ENCODE peak calls at places on chromosomes 11 and 22, in eight cellular contexts. Q is nephron progenitor cell, C is stomach, R is progenitor cell of endocrine pancreas, E is cardiac fibroblast, D is neural progenitor cell, Z is B cell, O is RWPE1. B is an unnamed sample.

GRCh38 chr11:40689823-40690222 is 769.6 kb downstream of the LRRC4C start:
- DNase-seq in Q (no peak), C (no peak), R (no peak), E (no peak), D (no peak), Z (no peak), O (no peak), B (no peak)

GRCh38 chr11:3903207-3903896 is 47.9 kb downstream of the STIM1 start:
- DNase-seq in Q (no peak), C (no peak), R (no peak), E (no peak), D (no peak), Z (peak), O (no peak), B (no peak)

GRCh38 chr22:25979968-25980367 is 189.3 kb upstream of the SEZ6L start:
- DNase-seq in Q (no peak), C (no peak), R (no peak), E (no peak), D (no peak), Z (no peak), O (no peak), B (no peak)

GRCh38 chr11:76443254-76443935 is 1.4 kb upstream of the EMSY start:
- DNase-seq in Q (peak), C (no peak), R (no peak), E (peak), D (no peak), Z (no peak), O (peak), B (no peak)

GRCh38 chr11:3153291-3153861 is 11.7 kb downstream of the OSBPL5 start:
- DNase-seq in Q (no peak), C (no peak), R (no peak), E (peak), D (no peak), Z (no peak), O (no peak), B (peak)

GRCh38 chr11:44968510-44968909 is 17.8 kb upstream of the TP53I11 start:
- DNase-seq in Q (no peak), C (no peak), R (no peak), E (no peak), D (no peak), Z (no peak), O (no peak), B (no peak)

GRCh38 chr11:11218287-11218986 is 134.6 kb downstream of the CSNK2A3 start:
- DNase-seq in Q (no peak), C (peak), R (no peak), E (no peak), D (no peak), Z (no peak), O (no peak), B (no peak)

GRCh38 chr11:36345535-36346141 is 49.5 kb downstream of the PRR5L start:
- DNase-seq in Q (no peak), C (no peak), R (no peak), E (no peak), D (no peak), Z (no peak), O (no peak), B (no peak)

GRCh38 chr11:6413791-6414231 is 5.1 kb downstream of the APBB1 start:
- DNase-seq in Q (no peak), C (no peak), R (no peak), E (no peak), D (no peak), Z (no peak), O (no peak), B (no peak)

GRCh38 chr11:73226297-73227006 is 8.4 kb downstream of the P2RY2 start:
- DNase-seq in Q (peak), C (no peak), R (no peak), E (no peak), D (peak), Z (peak), O (no peak), B (no peak)

GRCh38 chr22:39454385-39454871 is 2.4 kb upstream of the MGAT3 start:
- DNase-seq in Q (no peak), C (peak), R (no peak), E (no peak), D (peak), Z (no peak), O (no peak), B (peak)

GRCh38 chr22:39457047-39457545 is 284 bp downstream of the MGAT3 start:
- DNase-seq in Q (peak), C (no peak), R (no peak), E (no peak), D (peak), Z (peak), O (no peak), B (no peak)

GRCh38 chr22:39457546-39458442 is 982 bp downstream of the MGAT3 start:
- DNase-seq in Q (peak), C (no peak), R (no peak), E (no peak), D (peak), Z (peak), O (no peak), B (no peak)

GRCh38 chr22:39458443-39459083 is 1.8 kb downstream of the MGAT3 start:
- DNase-seq in Q (no peak), C (no peak), R (no peak), E (no peak), D (no peak), Z (peak), O (no peak), B (no peak)

DNA sequence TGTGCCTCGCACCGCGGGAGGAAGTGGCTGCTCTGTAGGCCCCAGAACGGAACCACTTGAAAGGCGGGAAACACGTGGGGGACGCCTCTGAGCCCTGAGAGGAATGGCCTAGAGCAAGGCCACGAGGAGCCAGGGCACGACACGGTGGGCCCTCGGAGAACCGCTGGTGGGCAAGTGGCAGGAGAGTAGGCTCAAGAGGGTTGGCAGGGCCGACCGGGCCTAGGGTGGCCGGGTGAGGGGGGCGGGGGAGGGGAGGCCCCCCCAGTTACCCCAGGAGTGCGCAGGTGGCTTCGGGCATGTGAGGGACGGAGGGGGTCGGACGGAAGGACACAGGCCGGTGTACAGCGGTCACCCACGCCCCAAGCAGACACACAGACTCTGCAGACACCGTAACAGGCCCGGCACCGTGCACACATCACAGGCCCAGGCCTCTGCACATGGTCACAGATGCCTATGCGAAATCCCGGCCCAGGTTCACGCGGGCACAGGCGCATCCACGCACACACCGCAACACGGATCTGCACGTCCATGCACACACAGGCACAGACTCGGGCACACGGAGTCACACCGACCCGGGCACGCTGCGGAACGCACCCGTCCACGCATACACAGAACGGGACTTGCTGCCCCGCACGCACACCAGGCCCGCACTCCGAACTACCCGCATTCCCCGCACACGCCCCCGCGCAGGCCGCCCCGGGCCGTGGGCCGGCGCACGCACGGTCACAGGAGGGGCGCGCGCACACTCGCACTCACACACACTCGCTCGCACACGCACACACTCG is at the start of gene MGAT3:
- DNase-seq in Q (no peak), C (no peak), R (no peak), E (no peak), D (no peak), Z (no peak), O (no peak), B (no peak)
- TF ChIP-seq CTCF in Q (no peak), C (no peak), R (no peak), E (no peak), D (no peak), Z (no peak), O (no peak), B (no peak)

GRCh38 chr11:68762481-68762880 is 11.2 kb upstream of the TESMIN start:
- DNase-seq in Q (no peak), C (no peak), R (no peak), E (no peak), D (no peak), Z (no peak), O (no peak), B (no peak)

GRCh38 chr11:68761801-68762200 is 10.5 kb upstream of the TESMIN start:
- DNase-seq in Q (no peak), C (no peak), R (no peak), E (no peak), D (no peak), Z (no peak), O (no peak), B (no peak)

GRCh38 chr11:68763181-68763721 is 11.9 kb upstream of the TESMIN start:
- DNase-seq in Q (peak), C (no peak), R (no peak), E (no peak), D (peak), Z (no peak), O (no peak), B (no peak)

GRCh38 chr11:68764746-68765145 is 13.4 kb upstream of the TESMIN start:
- DNase-seq in Q (no peak), C (no peak), R (no peak), E (no peak), D (no peak), Z (no peak), O (no peak), B (no peak)

GRCh38 chr11:68763926-68764657 is 12.8 kb upstream of the TESMIN start:
- DNase-seq in Q (no peak), C (no peak), R (no peak), E (no peak), D (peak), Z (no peak), O (no peak), B (no peak)
- TF ChIP-seq CTCF in Q (no peak), C (no peak), R (peak), E (no peak), D (peak), Z (no peak), O (no peak), B (no peak)

DNA sequence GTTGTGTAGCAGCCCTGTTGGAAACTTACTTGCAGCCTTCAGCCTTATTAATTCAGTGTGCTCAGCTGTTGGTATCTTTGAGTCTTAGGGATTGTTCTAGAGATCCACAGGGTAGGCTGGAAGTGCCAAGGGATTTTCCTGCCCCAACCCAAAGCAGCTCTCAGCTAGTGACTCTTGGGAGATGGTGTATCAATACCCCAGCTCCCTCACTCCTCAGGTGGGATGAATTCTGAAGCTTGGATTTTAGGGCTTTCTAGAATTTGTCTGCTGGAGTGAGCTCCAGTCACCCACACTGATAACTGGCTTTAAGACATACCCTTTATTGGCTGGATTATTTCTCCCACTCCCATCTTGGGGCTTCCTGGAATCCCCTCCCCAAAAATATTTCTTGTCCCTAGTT is 493.0 kb downstream of the MN1 start:
- DNase-seq in Q (no peak), C (no peak), R (no peak), E (no peak), D (no peak), Z (no peak), O (no peak), B (no peak)
- TF ChIP-seq CTCF in Q (no peak), C (no peak), R (no peak), E (no peak), D (no peak), Z (no peak), O (no peak), B (no peak)

DNA sequence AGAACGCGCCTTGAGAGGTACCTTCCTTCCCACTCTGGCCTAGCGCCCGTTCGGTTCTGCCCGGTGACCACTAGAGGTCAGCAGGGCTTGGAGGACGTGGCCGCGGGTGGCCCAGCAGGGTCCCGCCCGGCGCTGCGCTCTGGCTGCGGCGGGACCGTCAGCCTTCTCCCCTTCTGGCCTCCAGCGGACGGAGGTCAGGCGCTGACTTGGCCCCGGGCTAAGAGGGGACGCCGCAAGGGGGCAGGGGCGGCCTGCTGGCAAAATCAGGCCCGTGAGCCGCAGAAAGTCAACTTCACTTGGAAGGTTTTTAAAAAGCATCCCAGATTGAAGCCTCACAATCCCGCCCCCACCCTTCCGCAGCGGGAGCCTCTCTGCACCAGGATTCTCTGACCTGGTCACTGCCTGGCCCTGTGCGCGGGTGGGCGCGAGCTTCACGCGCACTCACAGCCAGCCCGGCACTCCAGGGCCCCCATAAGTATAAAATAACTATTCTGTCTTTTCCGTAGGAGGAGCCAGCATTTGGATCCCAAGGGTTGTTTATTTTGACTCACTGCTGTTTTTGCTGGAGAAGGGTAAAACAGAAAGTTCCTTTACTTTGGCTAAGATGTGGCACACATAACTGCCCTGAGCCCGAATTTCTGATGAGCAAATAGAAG is 23.2 kb upstream of the ZBTB16 start:
- DNase-seq in Q (peak), C (peak), R (peak), E (peak), D (peak), Z (peak), O (peak), B (peak)
- TF ChIP-seq CTCF in Q (peak), C (peak), R (peak), E (peak), D (peak), Z (peak), O (peak), B (peak)

DNA sequence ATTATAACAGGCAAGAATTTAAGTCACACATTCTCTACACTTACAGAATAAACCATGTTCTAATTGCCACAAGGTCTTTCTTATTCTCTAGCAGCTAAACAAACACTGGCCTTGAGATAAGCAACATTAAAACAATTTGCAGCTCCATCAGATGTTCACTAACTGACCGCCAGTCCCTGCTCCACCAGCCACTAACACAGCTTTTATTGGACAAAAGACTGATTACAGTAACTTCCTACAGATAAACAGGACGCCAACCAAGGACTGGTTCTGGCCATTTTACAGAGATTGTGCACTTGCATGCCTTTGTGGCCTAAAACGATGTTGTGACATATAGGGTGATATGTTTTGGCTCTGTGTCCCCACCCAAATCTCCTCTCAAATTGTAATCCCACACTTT is 388.9 kb upstream of the LRRC4C start:
- DNase-seq in Q (no peak), C (no peak), R (no peak), E (no peak), D (no peak), Z (no peak), O (no peak), B (no peak)
- TF ChIP-seq CTCF in Q (no peak), C (no peak), R (no peak), E (no peak), D (no peak), Z (no peak), O (no peak), B (no peak)

GRCh38 chr22:20130319-20130718 is 1.3 kb upstream of the ZDHHC8 start:
- DNase-seq in Q (no peak), C (no peak), R (no peak), E (no peak), D (no peak), Z (no peak), O (no peak), B (no peak)
- TF ChIP-seq CTCF in Q (no peak), C (no peak), R (no peak), E (no peak), D (no peak), Z (no peak), O (no peak), B (no peak)

GRCh38 chr22:46609724-46610161 is 10.4 kb upstream of the GRAMD4 start:
- DNase-seq in Q (no peak), C (no peak), R (no peak), E (no peak), D (no peak), Z (no peak), O (no peak), B (no peak)

GRCh38 chr22:46609175-46609690 is 11.0 kb upstream of the GRAMD4 start:
- DNase-seq in Q (no peak), C (peak), R (no peak), E (no peak), D (peak), Z (no peak), O (no peak), B (no peak)

GRCh38 chr22:46605117-46605516 is 15.1 kb upstream of the GRAMD4 start:
- DNase-seq in Q (no peak), C (no peak), R (no peak), E (no peak), D (no peak), Z (no peak), O (no peak), B (no peak)

GRCh38 chr22:46606886-46607285 is 13.3 kb upstream of the GRAMD4 start:
- DNase-seq in Q (no peak), C (no peak), R (no peak), E (no peak), D (no peak), Z (no peak), O (no peak), B (no peak)

DNA sequence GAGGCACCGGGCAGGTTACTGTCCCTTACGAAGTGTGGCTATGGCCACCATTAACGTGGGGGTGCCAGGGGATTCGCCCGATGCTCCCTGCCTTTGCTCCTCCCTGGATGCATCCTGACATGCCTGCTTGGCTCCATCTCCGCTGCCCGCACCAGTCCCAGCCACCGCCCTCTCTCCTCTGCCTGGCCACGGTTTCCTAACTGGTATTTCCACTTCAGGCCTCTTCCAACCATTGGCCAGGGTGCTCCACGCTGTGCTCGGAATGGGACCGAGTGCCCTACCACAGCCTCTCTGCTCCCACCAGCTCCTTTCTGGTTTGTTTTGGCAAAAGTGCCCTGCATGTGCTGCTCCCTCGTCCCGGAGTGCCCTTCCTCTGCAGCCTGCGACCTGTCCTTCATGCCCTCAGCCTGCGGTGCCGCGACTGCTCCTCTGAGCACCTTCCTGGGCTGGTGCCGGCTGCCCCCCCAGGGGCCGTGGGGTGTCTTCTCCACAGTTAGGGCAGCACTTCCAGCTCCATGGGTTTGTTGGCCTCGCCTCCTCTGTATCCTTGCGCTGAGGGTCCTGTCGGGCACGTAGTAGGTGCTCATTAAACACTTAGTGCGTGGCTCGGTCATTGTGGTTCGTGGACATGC is 12.6 kb upstream of the GRAMD4 start:
- DNase-seq in Q (no peak), C (no peak), R (no peak), E (no peak), D (no peak), Z (no peak), O (no peak), B (no peak)
- TF ChIP-seq CTCF in Q (no peak), C (no peak), R (no peak), E (no peak), D (no peak), Z (no peak), O (no peak), B (no peak)

GRCh38 chr22:37818397-37819099 is 4.6 kb upstream of the GALR3 start:
- DNase-seq in Q (peak), C (peak), R (peak), E (peak), D (peak), Z (peak), O (no peak), B (peak)
- TF ChIP-seq CTCF in Q (peak), C (peak), R (peak), E (peak), D (peak), Z (peak), O (peak), B (peak)

GRCh38 chr11:110430267-110431211 is 791 bp downstream of the FDX1 start:
- DNase-seq in Q (no peak), C (peak), R (no peak), E (peak), D (peak), Z (no peak), O (no peak), B (peak)

GRCh38 chr11:110431212-110432073 is 1.7 kb downstream of the FDX1 start:
- DNase-seq in Q (no peak), C (no peak), R (no peak), E (peak), D (peak), Z (peak), O (no peak), B (peak)

GRCh38 chr11:110434952-110435779 is 5.4 kb downstream of the FDX1 start:
- DNase-seq in Q (no peak), C (peak), R (no peak), E (peak), D (no peak), Z (no peak), O (no peak), B (peak)

GRCh38 chr11:110433393-110434333 is 3.9 kb downstream of the FDX1 start:
- DNase-seq in Q (no peak), C (no peak), R (no peak), E (peak), D (no peak), Z (peak), O (no peak), B (peak)

DNA sequence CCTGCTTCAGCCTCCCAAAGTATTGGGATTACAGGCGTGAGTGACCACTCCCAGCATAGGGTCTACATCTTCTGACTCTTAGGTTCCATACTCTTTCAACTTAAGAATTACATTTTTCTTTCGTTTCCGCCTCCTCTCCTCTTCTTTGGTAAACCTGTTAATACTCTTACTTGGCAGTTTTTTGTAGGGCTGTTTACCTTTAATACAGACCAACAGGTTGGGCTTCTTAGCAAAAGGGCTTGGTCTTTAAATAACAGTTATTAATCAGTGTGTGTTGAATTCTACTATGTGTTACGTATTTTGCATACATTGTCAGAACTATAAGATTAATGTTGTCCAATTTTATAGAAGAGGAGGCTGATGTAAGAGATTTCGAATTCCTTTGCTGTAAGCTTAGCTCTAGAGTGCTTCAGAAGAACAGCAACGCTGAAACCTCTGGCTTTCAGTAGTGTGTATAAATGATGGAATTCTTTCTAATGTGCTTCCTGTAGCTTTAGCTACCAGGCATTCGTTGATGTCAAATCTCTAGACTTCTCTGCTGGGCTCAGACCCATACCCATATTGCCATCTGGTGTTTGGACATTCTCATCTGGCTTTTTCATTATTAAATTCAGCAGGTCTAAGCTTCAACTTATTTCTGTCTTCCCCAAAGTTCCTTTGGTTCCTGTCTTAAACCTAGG is 3.1 kb downstream of the FDX1 start:
- DNase-seq in Q (no peak), C (no peak), R (no peak), E (peak), D (peak), Z (no peak), O (no peak), B (peak)
- TF ChIP-seq CTCF in Q (no peak), C (no peak), R (no peak), E (no peak), D (no peak), Z (no peak), O (no peak), B (no peak)